ENCODE peak calls at places on chromosomes 3 and 15, in five cellular contexts. E is PC-3, G is SK-N-SH, U is GM23248, S is GM23338. W is an unnamed sample. For H3K4me1 and H3F3A, the result is how much of the 10 kb centered on the place peaks cover.

GRCh38 chr3:188469228-188469885 is 315.4 kb downstream of the LPP start:
- DNase-seq in E (no peak), G (no peak), U (no peak), S (no peak), W (no peak)

GRCh38 chr3:146384786-146385185 is 84.6 kb downstream of the PLSCR2 start:
- DNase-seq in E (no peak), G (no peak), U (no peak), S (no peak), W (no peak)

GRCh38 chr3:107765524-107765923 is 242.8 kb downstream of the BBX start:
- DNase-seq in E (no peak), G (no peak), U (no peak), S (peak), W (no peak)

GRCh38 chr3:43994594-43995077 is 247.1 kb upstream of the TOPAZ1 start:
- DNase-seq in E (no peak), G (no peak), U (no peak), S (peak), W (no peak)

GRCh38 chr15:71800835-71801745 is 9.3 kb upstream of the NR2E3 start:
- DNase-seq in E (peak), G (peak), U (peak), S (peak), W (peak)

GRCh38 chr3:126304704-126305103 is 52.5 kb downstream of the KLF15 start:
- DNase-seq in E (peak), G (no peak), U (peak), S (no peak), W (no peak)

GRCh38 chr3:195763248-195763830 is 42.6 kb downstream of the MUC20 start:
- DNase-seq in E (no peak), G (peak), U (no peak), S (no peak), W (no peak)

GRCh38 chr3:141402476-141403171 is 34.3 kb downstream of the ZBTB38 start:
- DNase-seq in E (peak), G (peak), U (peak), S (peak), W (peak)

GRCh38 chr3:38834110-38834509 is 18.1 kb upstream of the SCN10A start:
- DNase-seq in E (peak), G (no peak), U (peak), S (peak), W (peak)

GRCh38 chr3:60147249-60147648 is 1097.4 kb upstream of the CFAP20DC start:
- DNase-seq in E (no peak), G (no peak), U (no peak), S (peak), W (no peak)

GRCh38 chr3:84724877-84725276 is 233.9 kb upstream of the CADM2 start:
- DNase-seq in E (peak), G (no peak), U (peak), S (no peak), W (no peak)

GRCh38 chr3:55721716-55722484 is 234.8 kb upstream of the WNT5A start:
- DNase-seq in E (peak), G (peak), U (peak), S (peak), W (peak)

GRCh38 chr3:41224120-41224806 is 25.0 kb downstream of the CTNNB1 start:
- DNase-seq in E (peak), G (no peak), U (peak), S (no peak), W (no peak)

GRCh38 chr3:113496924-113497323 is 18.0 kb downstream of the SPICE1 start:
- DNase-seq in E (peak), G (no peak), U (peak), S (no peak), W (no peak)

GRCh38 chr15:35427091-35427490 is 118.9 kb downstream of the DPH6 start:
- DNase-seq in E (peak), G (no peak), U (peak), S (no peak), W (no peak)

GRCh38 chr15:95281470-95281869 is 1049.0 kb upstream of the NR2F2 start:
- DNase-seq in E (no peak), G (no peak), U (no peak), S (no peak), W (no peak)

GRCh38 chr15:62711691-62712454 is 330.7 kb upstream of the TPM1 start:
- DNase-seq in E (peak), G (no peak), U (peak), S (no peak), W (no peak)

GRCh38 chr3:127089487-127090145 is 103.3 kb upstream of the PRR23E start:
- DNase-seq in E (no peak), G (no peak), U (peak), S (no peak), W (no peak)

GRCh38 chr3:14789640-14790285 is 29.0 kb upstream of the FGD5 start:
- DNase-seq in E (no peak), G (no peak), U (no peak), S (no peak), W (no peak)

GRCh38 chr15:75138016-75138999 is 63.4 kb upstream of the C15orf39 start:
- DNase-seq in E (no peak), G (no peak), U (peak), S (no peak), W (no peak)

GRCh38 chr15:99021669-99022068 is 14.1 kb upstream of the PGPEP1L start:
- DNase-seq in E (no peak), G (no peak), U (no peak), S (no peak), W (no peak)

GRCh38 chr3:29695201-29695904 is 414.5 kb downstream of the RBMS3 start:
- DNase-seq in E (peak), G (no peak), U (peak), S (no peak), W (no peak)

GRCh38 chr15:96066852-96067490 is 263.5 kb upstream of the NR2F2 start:
- DNase-seq in E (no peak), G (no peak), U (no peak), S (no peak), W (no peak)

GRCh38 chr15:73368301-73369072 is at the start of gene HCN4:
- DNase-seq in E (no peak), G (peak), U (peak), S (peak), W (no peak)

GRCh38 chr3:32176989-32177701 is 61.3 kb upstream of the CMTM8 start:
- DNase-seq in E (peak), G (peak), U (peak), S (peak), W (peak)

GRCh38 chr3:170130532-170130931 is 51.0 kb downstream of the PHC3 start:
- DNase-seq in E (no peak), G (no peak), U (no peak), S (no peak), W (no peak)

GRCh38 chr3:34948431-34948971 is 690.8 kb upstream of the ARPP21 start:
- DNase-seq in E (no peak), G (no peak), U (no peak), S (no peak), W (no peak)

GRCh38 chr15:89291934-89292438 is 42.6 kb downstream of the POLG start:
- DNase-seq in E (no peak), G (no peak), U (no peak), S (no peak), W (no peak)

GRCh38 chr15:25763206-25763880 is 99.8 kb downstream of the ATP10A start:
- DNase-seq in E (no peak), G (no peak), U (peak), S (no peak), W (no peak)

GRCh38 chr3:67357610-67358458 is 296.6 kb downstream of the SUCLG2 start:
- DNase-seq in E (peak), G (peak), U (peak), S (peak), W (no peak)

GRCh38 chr3:32018723-32019564 is 37.4 kb downstream of the ZNF860 start:
- DNase-seq in E (peak), G (peak), U (peak), S (peak), W (peak)

GRCh38 chr15:85788796-85789495 is 5.8 kb downstream of the KLHL25 start:
- DNase-seq in E (peak), G (no peak), U (no peak), S (no peak), W (no peak)

GRCh38 chr15:31433101-31433500 is 106.5 kb downstream of the KLF13 start:
- DNase-seq in E (no peak), G (no peak), U (peak), S (no peak), W (no peak)

GRCh38 chr3:21390856-21391255 is 360.2 kb downstream of the ZNF385D start:
- DNase-seq in E (no peak), G (no peak), U (peak), S (peak), W (no peak)

GRCh38 chr3:102238362-102238761 is 196.5 kb upstream of the ZPLD1 start:
- DNase-seq in E (peak), G (no peak), U (no peak), S (peak), W (no peak)

GRCh38 chr15:91113036-91113435 is 13.0 kb downstream of the SV2B start:
- DNase-seq in E (no peak), G (no peak), U (no peak), S (peak), W (no peak)

GRCh38 chr15:59208850-59209249 is 2.2 kb downstream of the LDHAL6B start:
- DNase-seq in E (peak), G (no peak), U (peak), S (no peak), W (no peak)

GRCh38 chr3:134359121-134360010 is 14.9 kb downstream of the AMOTL2 start:
- DNase-seq in E (no peak), G (no peak), U (peak), S (no peak), W (no peak)

GRCh38 chr3:48214225-48214624 is 9.1 kb upstream of the CAMP start:
- DNase-seq in E (no peak), G (no peak), U (no peak), S (no peak), W (no peak)

GRCh38 chr3:16936656-16937055 is 51.9 kb downstream of the PLCL2 start:
- DNase-seq in E (no peak), G (no peak), U (no peak), S (no peak), W (no peak)

GRCh38 chr3:16935766-16936165 is 51.0 kb downstream of the PLCL2 start:
- DNase-seq in E (no peak), G (no peak), U (no peak), S (no peak), W (no peak)

GRCh38 chr3:16936233-16936632 is 51.5 kb downstream of the PLCL2 start:
- DNase-seq in E (no peak), G (no peak), U (no peak), S (peak), W (no peak)

GRCh38 chr3:16928386-16929132 is 43.8 kb downstream of the PLCL2 start:
- DNase-seq in E (no peak), G (no peak), U (no peak), S (no peak), W (no peak)

GRCh38 chr3:16932877-16933276 is 48.1 kb downstream of the PLCL2 start:
- DNase-seq in E (no peak), G (no peak), U (no peak), S (no peak), W (peak)
- H3K4me1 ChIP-seq in E (under half), G (under half), U (under half), S (under half), W (under half)

DNA sequence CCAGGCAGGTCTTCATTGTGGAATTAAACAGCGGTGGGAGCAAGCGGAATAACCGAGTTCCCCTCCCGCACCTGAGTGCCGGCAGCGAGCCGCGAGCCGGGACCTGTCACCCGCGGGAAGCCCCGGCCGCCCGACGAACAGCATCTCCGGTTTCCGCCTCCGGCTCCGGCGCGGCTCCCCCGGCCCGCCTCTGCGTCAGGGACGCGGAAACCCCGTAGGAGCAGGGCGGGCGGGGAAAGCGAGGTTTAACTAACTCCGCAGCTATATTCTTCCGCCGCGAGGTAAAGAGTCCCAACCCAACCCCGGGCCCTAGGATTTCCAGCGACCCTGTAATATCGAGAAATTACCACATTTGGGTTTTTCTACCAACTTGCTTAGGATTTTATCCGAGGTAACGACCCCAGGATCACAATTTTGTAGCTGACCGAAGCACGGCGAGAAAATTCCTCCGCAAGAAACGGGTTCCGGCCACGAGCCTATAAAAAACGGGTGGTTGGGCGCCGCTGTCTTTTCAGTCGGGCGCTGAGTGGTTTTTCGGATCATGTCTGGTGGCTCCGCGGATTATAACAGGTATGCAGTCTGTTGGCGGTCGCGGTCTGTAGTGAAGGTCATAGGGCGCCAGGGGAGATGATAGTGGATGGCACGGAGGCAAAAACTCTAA is at the start of gene EIF4A2:
- DNase-seq in E (peak), G (peak), U (peak), S (peak), W (peak)
- H3F3A ChIP-seq in E (under half), G (under half), U (under half), S (under half), W (half or more)

DNA sequence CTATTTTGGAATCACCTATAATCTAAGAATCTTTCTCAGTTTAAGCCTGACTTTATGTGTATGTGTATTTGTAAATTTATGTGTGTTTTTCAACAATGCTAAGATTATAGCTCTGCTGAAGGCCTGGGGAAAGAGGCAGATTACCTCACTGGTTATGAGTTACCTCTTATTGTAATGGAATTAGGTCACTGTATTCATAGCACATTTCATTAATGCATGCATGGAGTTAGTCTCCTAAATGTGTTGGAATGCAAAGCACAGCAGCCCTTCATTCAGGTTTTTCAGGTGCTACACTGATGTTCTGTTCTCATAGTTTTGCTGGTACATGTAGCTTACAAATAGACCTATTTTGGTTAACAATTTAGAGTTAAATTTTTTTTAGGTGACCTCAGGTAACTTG is 9.5 kb downstream of the GPR87 start:
- DNase-seq in E (peak), G (no peak), U (peak), S (peak), W (no peak)
- TF ChIP-seq EZH2phosphoT487 in E (no peak), G (no peak), U (no peak), S (no peak), W (no peak)

GRCh38 chr3:129621626-129622417 is 15.3 kb upstream of the PLXND1 start:
- DNase-seq in E (no peak), G (peak), U (no peak), S (no peak), W (no peak)
- H3K4me1 ChIP-seq in E (under half), G (under half), U (under half), S (under half), W (under half)

GRCh38 chr3:174440350-174440716 is 418.8 kb upstream of the NAALADL2 start:
- DNase-seq in E (peak), G (no peak), U (peak), S (peak), W (no peak)
- H3F3A ChIP-seq in E (under half), G (under half), U (under half), S (under half), W (under half)

DNA sequence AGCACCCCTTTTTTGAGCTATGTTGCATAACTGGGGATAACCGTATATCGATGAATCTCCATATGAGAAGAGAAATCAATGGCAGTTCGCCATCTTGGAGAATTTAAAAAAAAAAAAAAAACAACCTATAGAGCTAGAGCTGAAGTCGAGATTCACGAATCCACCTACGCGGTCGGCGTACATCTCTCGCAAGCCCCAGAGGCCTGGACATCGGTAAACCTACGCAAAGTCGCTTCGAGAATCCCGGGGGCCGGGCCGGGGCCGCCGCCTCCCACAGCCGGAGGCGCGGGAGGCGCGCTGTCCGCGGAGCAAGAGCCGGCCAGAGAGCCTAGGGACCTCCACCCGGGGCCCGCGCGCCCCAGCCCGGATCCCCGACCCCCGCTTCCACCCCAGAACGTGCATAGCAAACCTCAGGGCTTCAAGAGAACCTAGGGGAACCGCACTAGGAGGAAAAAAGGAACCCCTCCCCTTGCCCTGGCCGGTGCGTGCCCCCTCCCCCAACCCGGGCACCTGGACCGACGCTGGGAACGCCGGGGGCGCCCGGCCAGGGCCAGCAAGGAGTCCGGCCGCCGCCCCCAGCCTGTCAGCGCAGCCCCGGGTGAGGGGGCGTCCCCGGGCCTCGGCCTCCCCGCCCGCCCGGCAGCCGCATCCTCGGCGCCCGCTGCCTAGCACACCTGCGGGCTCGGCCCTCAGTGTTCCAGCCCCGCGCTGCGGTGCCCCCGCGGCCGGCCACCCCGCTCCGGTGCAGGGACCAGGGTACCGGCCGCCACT is 565 bp downstream of the PFN2 start:
- DNase-seq in E (peak), G (peak), U (peak), S (peak), W (peak)
- TF ChIP-seq EZH2phosphoT487 in E (no peak), G (no peak), U (no peak), S (no peak), W (no peak)

GRCh38 chr3:39910828-39911464 is 101.5 kb downstream of the MYRIP start:
- DNase-seq in E (no peak), G (no peak), U (peak), S (no peak), W (no peak)
- H3K4me1 ChIP-seq in E (under half), G (under half), U (under half), S (under half), W (under half)

W was measured in MM.1S.